ENCODE peak calls at places on chromosome 2, in eight cellular contexts. N is upper lobe of left lung; P is fibroblast of gingiva; H is right cardiac atrium; F is HFFc6; T is NCI-H1105 treated with DMSO at 0.1 percent for 48 hours; Q is non-pigmented ciliary epithelial cell; S is stimulated activated naive B cell treated with anti-CD40 and anti-IgM and Interleukin-4, amounts not matched to agents 10 μg/mL and 1 μg/mL and 100 μg/mL, for 72 hours. O is an unnamed sample.

GRCh38 chr2:239164281-239164871 is 236.4 kb downstream of the HDAC4 start:
- DNase-seq in N (no peak), P (no peak), H (no peak), F (no peak), T (no peak), Q (no peak), S (no peak), O (no peak)

GRCh38 chr2:145106293-145106692 is 586.4 kb upstream of the ZEB2 start:
- DNase-seq in N (no peak), P (no peak), H (no peak), F (no peak), T (no peak), Q (no peak), S (no peak), O (no peak)

GRCh38 chr2:112480540-112481049 is 1.4 kb upstream of the TTL start:
- DNase-seq in N (no peak), P (no peak), H (no peak), F (no peak), T (no peak), Q (no peak), S (no peak), O (no peak)

GRCh38 chr2:286774-287392 is 1.0 kb downstream of the ALKAL2 start:
- DNase-seq in N (no peak), P (no peak), H (no peak), F (no peak), T (no peak), Q (no peak), S (no peak), O (no peak)

GRCh38 chr2:71306762-71307161 is 24.8 kb upstream of the ZNF638 start:
- DNase-seq in N (no peak), P (peak), H (no peak), F (peak), T (no peak), Q (no peak), S (no peak), O (no peak)

GRCh38 chr2:108324531-108325256 is 36.0 kb downstream of the SULT1C2 start:
- DNase-seq in N (no peak), P (peak), H (no peak), F (peak), T (no peak), Q (peak), S (no peak), O (no peak)

GRCh38 chr2:23651187-23651983 is 266.4 kb downstream of the KLHL29 start:
- DNase-seq in N (no peak), P (peak), H (no peak), F (peak), T (no peak), Q (peak), S (no peak), O (no peak)

GRCh38 chr2:229445013-229445412 is 173.9 kb upstream of the PID1 start:
- DNase-seq in N (no peak), P (peak), H (peak), F (peak), T (no peak), Q (peak), S (no peak), O (peak)

GRCh38 chr2:74516070-74516633 is 1.9 kb downstream of the TLX2 start:
- DNase-seq in N (peak), P (no peak), H (peak), F (no peak), T (no peak), Q (no peak), S (peak), O (no peak)

GRCh38 chr2:127859712-127860085 is 1.7 kb upstream of the POLR2D start:
- DNase-seq in N (no peak), P (no peak), H (no peak), F (no peak), T (no peak), Q (no peak), S (peak), O (peak)

GRCh38 chr2:112607680-112608438 is 23.4 kb downstream of the CHCHD5 start:
- DNase-seq in N (no peak), P (no peak), H (no peak), F (no peak), T (no peak), Q (no peak), S (no peak), O (no peak)

GRCh38 chr2:162992828-162993227 is 154.3 kb upstream of the KCNH7 start:
- DNase-seq in N (no peak), P (no peak), H (no peak), F (no peak), T (no peak), Q (no peak), S (no peak), O (no peak)

GRCh38 chr2:68726608-68727367 is 7.8 kb upstream of the ARHGAP25 start:
- DNase-seq in N (no peak), P (no peak), H (no peak), F (no peak), T (no peak), Q (no peak), S (peak), O (no peak)

GRCh38 chr2:58056201-58056916 is 9.8 kb downstream of the VRK2 start:
- DNase-seq in N (no peak), P (no peak), H (no peak), F (no peak), T (no peak), Q (no peak), S (no peak), O (no peak)